ENCODE peak calls at places on chromosome 1, in nine cellular contexts. P, R, C, X, E, F, V, A and Y are unnamed samples.

GRCh38 chr1:223352944-223353343 is 11.0 kb downstream of the SUSD4 start:
- DNase-seq in E (no peak), V (no peak), C (no peak), F (no peak), R (no peak), P (no peak), X (no peak), A (no peak), Y (no peak)

GRCh38 chr1:86865973-86866637 is 47.8 kb downstream of the SELENOF start:
- DNase-seq in X (no peak), A (peak; percentile 2), E (no peak), C (no peak), P (no peak), F (no peak), R (peak; percentile 25), V (no peak), Y (no peak)

GRCh38 chr1:194431121-194431520 is 1244.7 kb upstream of the B3GALT2 start:
- DNase-seq in V (no peak), X (no peak), A (no peak), C (no peak), P (no peak), E (no peak), R (no peak), F (no peak), Y (no peak)

GRCh38 chr1:110557481-110557880 is 38.5 kb upstream of the KCNA10 start:
- DNase-seq in X (no peak), P (no peak), R (no peak), C (no peak), E (no peak), F (no peak), A (no peak), V (no peak), Y (no peak)

GRCh38 chr1:189851806-189852367 is 625.8 kb downstream of the BRINP3 start:
- DNase-seq in V (no peak), A (no peak), E (no peak), P (peak; percentile 29), X (no peak), R (no peak), C (no peak), F (no peak), Y (no peak)

GRCh38 chr1:92921031-92922023 is 39.9 kb downstream of the DIPK1A start:
- DNase-seq in A (no peak), E (no peak), X (no peak), P (no peak), R (no peak), V (no peak), C (no peak), F (no peak), Y (no peak)

GRCh38 chr1:68051475-68051874 is 1.0 kb upstream of the DIRAS3 start:
- DNase-seq in C (peak; percentile 45), A (no peak), P (no peak), R (no peak), V (no peak), F (peak; percentile 48), E (no peak), X (peak; percentile 74), Y (peak; percentile 52)

GRCh38 chr1:27622828-27623227 is 12.2 kb downstream of the FGR start:
- DNase-seq in F (no peak), A (no peak), C (no peak), V (no peak), P (no peak), E (no peak), R (no peak), X (no peak), Y (no peak)

GRCh38 chr1:204466416-204467405 is 27.9 kb downstream of the PIK3C2B start:
- DNase-seq in F (no peak), X (no peak), V (no peak), R (no peak), A (no peak), P (no peak), E (no peak), C (peak; percentile 48), Y (no peak)

GRCh38 chr1:147570907-147571306 is 29.6 kb downstream of the BCL9 start:
- DNase-seq in C (no peak), A (no peak), V (no peak), X (no peak), E (no peak), F (no peak), R (no peak), P (no peak), Y (no peak)

GRCh38 chr1:51833700-51834099 is 44.8 kb downstream of the NRDC start:
- DNase-seq in E (no peak), X (no peak), P (no peak), C (no peak), A (no peak), V (no peak), R (no peak), F (peak; percentile 11), Y (no peak)

GRCh38 chr1:117067528-117068370 is 7.6 kb downstream of the TTF2 start:
- DNase-seq in X (peak; percentile 60), C (no peak), V (no peak), R (peak; percentile 25), A (peak; percentile 58), E (peak; percentile 50), P (peak; percentile 66), F (peak; percentile 58), Y (peak; percentile 70)

GRCh38 chr1:2382621-2383361 is 8.6 kb downstream of the MORN1 start:
- DNase-seq in P (peak; percentile 9), R (no peak), V (no peak), X (peak; percentile 47), E (peak; percentile 65), C (peak; percentile 17), F (peak; percentile 30), A (no peak), Y (no peak)

GRCh38 chr1:91929246-91929645 is 20.0 kb upstream of the BRDT start:
- DNase-seq in A (no peak), E (no peak), X (no peak), V (no peak), R (no peak), C (peak; percentile 23), F (peak; percentile 17), P (no peak), Y (no peak)

GRCh38 chr1:186923434-186923833 is 94.7 kb downstream of the PLA2G4A start:
- DNase-seq in A (no peak), V (no peak), E (no peak), R (no peak), X (no peak), F (no peak), P (peak; percentile 35), C (no peak), Y (no peak)

GRCh38 chr1:15080328-15081033 is 73.1 kb upstream of the TMEM51 start:
- DNase-seq in A (no peak), P (no peak), X (no peak), E (no peak), C (no peak), F (no peak), V (no peak), R (no peak), Y (no peak)

GRCh38 chr1:172141351-172142000 is 279.0 kb upstream of the C1orf105 start:
- DNase-seq in R (no peak), P (no peak), X (no peak), E (no peak), V (no peak), A (no peak), C (no peak), F (peak; percentile 22), Y (no peak)

GRCh38 chr1:76079475-76080227 is 5.1 kb downstream of the ST6GALNAC3 start:
- DNase-seq in R (no peak), E (no peak), F (no peak), P (no peak), X (no peak), A (no peak), C (no peak), V (no peak), Y (no peak)